ENCODE peak calls at places on chromosomes 2 and 18, in four cellular contexts. T, W, D and Y are unnamed samples.

GRCh38 chr2:136997550-136997949 is 232.2 kb downstream of the THSD7B start:
- DNase-seq in T (no peak), D (no peak), W (no peak), Y (no peak)

GRCh38 chr2:208150956-208151355 is 5.0 kb upstream of the CRYGB start:
- DNase-seq in T (no peak), W (no peak), D (no peak), Y (no peak)

GRCh38 chr18:8654482-8655451 is 45.5 kb downstream of the RAB12 start:
- DNase-seq in T (no peak), W (no peak), D (no peak), Y (peak)

GRCh38 chr18:13395577-13395976 is 177.0 kb downstream of the LDLRAD4 start:
- DNase-seq in T (no peak), D (no peak), W (no peak), Y (no peak)

GRCh38 chr2:224884188-224884587 is 158.1 kb downstream of the DOCK10 start:
- DNase-seq in T (no peak), D (no peak), W (no peak), Y (no peak)

GRCh38 chr18:22272242-22272641 is 102.9 kb downstream of the GATA6 start:
- DNase-seq in T (no peak), D (no peak), W (no peak), Y (no peak)

GRCh38 chr2:103289101-103289725 is 527.4 kb downstream of the TMEM182 start:
- DNase-seq in W (no peak), D (no peak), T (no peak), Y (peak)

GRCh38 chr2:234968633-234969328 is 17.0 kb downstream of the SH3BP4 start:
- DNase-seq in W (no peak), T (no peak), D (no peak), Y (no peak)

GRCh38 chr2:46770622-46771021 is 145.0 kb downstream of the MCFD2 start:
- DNase-seq in D (peak), T (no peak), W (no peak), Y (no peak)

GRCh38 chr18:13831864-13832508 is 8.0 kb downstream of the MC5R start:
- DNase-seq in D (peak), W (no peak), T (no peak), Y (peak)

GRCh38 chr2:113940891-113941290 is 51.0 kb downstream of the ACTR3 start:
- DNase-seq in W (no peak), D (no peak), T (no peak), Y (no peak)

DNA sequence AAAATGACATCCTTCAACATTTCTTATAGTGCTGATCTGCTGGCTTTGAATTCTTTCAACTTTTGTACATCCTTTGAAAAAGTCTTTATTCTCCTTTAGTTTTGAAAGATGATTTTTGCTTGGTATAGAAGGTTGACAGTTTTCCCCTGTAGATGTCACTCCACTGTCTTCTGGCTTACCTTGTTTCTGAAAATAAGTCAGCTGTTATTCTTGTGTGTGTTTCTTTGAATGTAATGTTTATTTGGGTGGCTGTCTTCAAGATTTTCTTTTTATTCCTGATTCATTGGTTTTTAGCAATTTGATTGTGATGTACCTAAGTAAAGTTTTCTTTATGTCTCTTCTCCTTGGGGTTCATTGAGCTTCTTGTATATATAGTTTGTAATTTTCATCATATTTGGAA is 47.6 kb downstream of the ACTR3 start:
- DNase-seq in D (no peak), T (no peak), W (no peak), Y (no peak)
- TF ChIP-seq SUZ12 in D (no peak), T (no peak), W (no peak), Y (no peak)

GRCh38 chr2:196330645-196331044 is 159.3 kb upstream of the STK17B start:
- DNase-seq in D (no peak), T (no peak), W (no peak), Y (no peak)

GRCh38 chr2:196329959-196330358 is 158.6 kb upstream of the STK17B start:
- DNase-seq in W (no peak), T (no peak), D (no peak), Y (no peak)

GRCh38 chr2:196331816-196332215 is 160.4 kb upstream of the STK17B start:
- DNase-seq in T (no peak), D (no peak), W (no peak), Y (no peak)

GRCh38 chr2:196333397-196333796 is 162.0 kb upstream of the STK17B start:
- DNase-seq in D (no peak), T (no peak), W (no peak), Y (no peak)

GRCh38 chr2:196331143-196331542 is 159.8 kb upstream of the STK17B start:
- DNase-seq in W (no peak), D (no peak), T (no peak), Y (no peak)
- TF ChIP-seq SP1 in W (no peak), D (no peak), T (no peak), Y (no peak)

DNA sequence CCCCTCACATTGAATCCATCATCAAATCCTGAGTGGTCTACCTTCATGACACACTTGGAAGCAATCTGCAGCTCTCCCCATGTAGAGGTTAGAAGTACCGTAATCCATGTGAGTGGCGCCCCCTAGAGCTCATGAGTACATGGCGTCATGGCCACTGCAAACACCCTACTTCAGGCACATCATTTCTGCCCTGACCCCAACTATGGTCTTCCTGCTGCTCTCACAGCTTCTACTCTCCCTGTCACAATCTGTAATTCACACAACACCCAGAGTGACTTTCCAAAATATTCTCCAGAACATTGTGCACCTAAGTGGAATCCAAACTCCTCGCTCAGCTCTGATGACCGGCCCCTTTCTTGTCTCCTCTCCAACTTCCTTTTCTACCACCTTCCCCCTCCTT is 141.9 kb downstream of the ANKRD44 start:
- DNase-seq in D (peak), T (no peak), W (peak), Y (peak)
- TF ChIP-seq SUZ12 in D (no peak), T (no peak), W (no peak), Y (no peak)

DNA sequence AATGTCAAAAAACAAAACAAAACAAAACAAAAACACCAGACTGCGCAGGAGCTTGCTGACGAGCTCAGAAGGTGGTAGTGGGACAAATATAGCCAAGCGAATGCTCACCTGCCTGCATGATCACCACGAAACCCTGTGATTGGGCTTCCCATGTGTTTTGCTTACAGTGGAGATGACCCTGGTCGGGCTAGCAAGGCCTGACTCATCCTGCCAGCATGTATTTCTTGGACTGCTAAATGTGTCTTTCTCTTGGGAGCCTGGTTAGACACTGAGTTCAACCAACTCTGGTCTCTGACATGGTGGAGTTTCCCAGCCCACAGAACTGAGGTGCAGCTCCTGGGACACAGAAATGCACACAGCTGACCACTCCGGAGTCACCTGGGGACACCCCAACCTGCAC is 30.7 kb upstream of the DUSP2 start:
- DNase-seq in D (no peak), T (no peak), W (no peak), Y (no peak)
- TF ChIP-seq SP1 in D (no peak), T (no peak), W (no peak), Y (no peak)

DNA sequence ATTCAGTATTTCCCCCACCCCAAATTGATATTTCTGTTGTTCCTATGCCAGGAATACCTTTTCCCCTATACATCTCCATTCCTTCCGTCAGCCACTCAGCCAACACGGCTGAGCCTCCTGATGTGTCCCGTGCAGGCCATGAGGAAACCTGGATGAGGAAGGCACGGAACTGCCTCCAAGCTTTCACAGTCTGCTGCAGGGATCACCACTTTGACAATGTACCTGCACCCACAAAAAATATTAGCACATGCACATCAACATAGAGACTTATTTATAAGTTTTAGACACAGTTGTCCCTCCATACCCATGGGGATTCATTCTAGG is 101.4 kb upstream of the PPP1CB start:
- DNase-seq in D (no peak), W (no peak), T (no peak), Y (no peak)
- TF ChIP-seq SUZ12 in D (no peak), W (no peak), T (no peak), Y (no peak)

GRCh38 chr2:56476509-56477071 is 292.8 kb downstream of the CCDC85A start:
- DNase-seq in D (no peak), T (no peak), W (no peak), Y (no peak)

GRCh38 chr2:56478027-56478426 is 294.2 kb downstream of the CCDC85A start:
- DNase-seq in T (no peak), W (no peak), D (no peak), Y (no peak)

GRCh38 chr2:56473524-56473923 is 289.7 kb downstream of the CCDC85A start:
- DNase-seq in D (no peak), T (no peak), W (no peak), Y (no peak)

GRCh38 chr2:56474412-56475158 is 290.8 kb downstream of the CCDC85A start:
- DNase-seq in D (no peak), W (no peak), T (no peak), Y (peak)
- TF ChIP-seq SP1 in D (no peak), W (no peak), T (no peak), Y (no peak)

GRCh38 chr2:96773922-96774321 is 13.2 kb downstream of the CNNM4 start:
- DNase-seq in W (no peak), D (no peak), T (no peak), Y (no peak)

GRCh38 chr2:96770451-96770850 is 9.7 kb downstream of the CNNM4 start:
- DNase-seq in T (no peak), D (no peak), W (no peak), Y (no peak)

GRCh38 chr2:96772903-96773675 is 12.4 kb downstream of the CNNM4 start:
- DNase-seq in T (peak), D (no peak), W (no peak), Y (no peak)

GRCh38 chr2:96769816-96770215 is 9.1 kb downstream of the CNNM4 start:
- DNase-seq in D (peak), W (no peak), T (no peak), Y (no peak)

GRCh38 chr2:96771792-96772618 is 11.3 kb downstream of the CNNM4 start:
- DNase-seq in D (no peak), W (no peak), T (no peak), Y (no peak)
- TF ChIP-seq SUZ12 in D (no peak), W (no peak), T (no peak), Y (no peak)